ENCODE peak calls at places on chromosomes 1 and 21, in six cellular contexts. One of them, this sample, is unnamed.

GRCh38 chr1:245585252-245585959 is 430.6 kb downstream of the KIF26B start:
- DNase-seq in body of pancreas: no peak
- DNase-seq in adrenal gland: no peak
- DNase-seq in H1: no peak
- DNase-seq in K562: no peak
- DNase-seq in sigmoid colon: no peak
- DNase-seq in this sample: no peak

GRCh38 chr1:209651148-209651547 is 1.1 kb downstream of the LAMB3 start:
- DNase-seq in body of pancreas: peak; percentile 73
- DNase-seq in adrenal gland: peak; percentile 88
- DNase-seq in H1: no peak
- DNase-seq in K562: peak; percentile 80
- DNase-seq in sigmoid colon: no peak
- DNase-seq in this sample: peak; percentile 84

GRCh38 chr21:45877160-45877438 is 104.5 kb upstream of the COL6A1 start:
- DNase-seq in body of pancreas: no peak
- DNase-seq in adrenal gland: no peak
- DNase-seq in H1: no peak
- DNase-seq in K562: no peak
- DNase-seq in sigmoid colon: no peak
- DNase-seq in this sample: no peak

GRCh38 chr1:175319912-175320230 is 127.3 kb upstream of the KIAA0040 start:
- DNase-seq in body of pancreas: no peak
- DNase-seq in adrenal gland: no peak
- DNase-seq in H1: no peak
- DNase-seq in K562: no peak
- DNase-seq in sigmoid colon: no peak
- DNase-seq in this sample: no peak

GRCh38 chr1:85461216-85461945 is 3.6 kb downstream of the DDAH1 start:
- DNase-seq in body of pancreas: no peak
- DNase-seq in adrenal gland: no peak
- DNase-seq in H1: no peak
- DNase-seq in K562: no peak
- DNase-seq in sigmoid colon: no peak
- DNase-seq in this sample: no peak

GRCh38 chr21:42317826-42318746 is 2.9 kb upstream of the TFF3 start:
- DNase-seq in body of pancreas: no peak
- DNase-seq in adrenal gland: no peak
- DNase-seq in H1: no peak
- DNase-seq in K562: no peak
- DNase-seq in sigmoid colon: peak; percentile 45
- DNase-seq in this sample: peak; percentile 73

GRCh38 chr1:119414950-119415349 is at the start of gene HSD3B2:
- DNase-seq in body of pancreas: no peak
- DNase-seq in adrenal gland: no peak
- DNase-seq in H1: no peak
- DNase-seq in K562: no peak
- DNase-seq in sigmoid colon: no peak
- DNase-seq in this sample: no peak

GRCh38 chr1:42927920-42928505 is 30.7 kb downstream of the SLC2A1 start:
- DNase-seq in body of pancreas: no peak
- DNase-seq in adrenal gland: no peak
- DNase-seq in H1: no peak
- DNase-seq in K562: no peak
- DNase-seq in sigmoid colon: no peak
- DNase-seq in this sample: no peak

GRCh38 chr1:8152731-8153702 is 126.9 kb upstream of the ERRFI1 start:
- DNase-seq in body of pancreas: no peak
- DNase-seq in adrenal gland: no peak
- DNase-seq in H1: no peak
- DNase-seq in K562: no peak
- DNase-seq in sigmoid colon: no peak
- DNase-seq in this sample: no peak

GRCh38 chr21:25512095-25513086 is 94.9 kb downstream of the MRPL39 start:
- DNase-seq in body of pancreas: no peak
- DNase-seq in adrenal gland: no peak
- DNase-seq in H1: no peak
- DNase-seq in K562: no peak
- DNase-seq in sigmoid colon: no peak
- DNase-seq in this sample: no peak

GRCh38 chr1:215023151-215023832 is 59.2 kb upstream of the KCNK2 start:
- DNase-seq in body of pancreas: no peak
- DNase-seq in adrenal gland: no peak
- DNase-seq in H1: no peak
- DNase-seq in K562: no peak
- DNase-seq in sigmoid colon: no peak
- DNase-seq in this sample: no peak

GRCh38 chr1:12177156-12177998 is 10.6 kb downstream of the TNFRSF1B start:
- DNase-seq in body of pancreas: no peak
- DNase-seq in adrenal gland: no peak
- DNase-seq in H1: no peak
- DNase-seq in K562: no peak
- DNase-seq in sigmoid colon: no peak
- DNase-seq in this sample: no peak

GRCh38 chr1:37479255-37480124 is 5.1 kb downstream of the ZC3H12A start:
- DNase-seq in body of pancreas: peak; percentile 92
- DNase-seq in adrenal gland: peak; percentile 88
- DNase-seq in H1: no peak
- DNase-seq in K562: peak; percentile 97
- DNase-seq in sigmoid colon: peak; percentile 93
- DNase-seq in this sample: peak; percentile 95

GRCh38 chr1:229885568-229886495 is 181.2 kb upstream of the GALNT2 start:
- DNase-seq in body of pancreas: no peak
- DNase-seq in adrenal gland: no peak
- DNase-seq in H1: no peak
- DNase-seq in K562: no peak
- DNase-seq in sigmoid colon: no peak
- DNase-seq in this sample: no peak

GRCh38 chr1:119626841-119627240 is 21.2 kb downstream of the ZNF697 start:
- DNase-seq in body of pancreas: no peak
- DNase-seq in adrenal gland: no peak
- DNase-seq in H1: no peak
- DNase-seq in K562: no peak
- DNase-seq in sigmoid colon: peak; percentile 69
- DNase-seq in this sample: no peak

GRCh38 chr1:36080236-36080635 is 3.7 kb upstream of the TEKT2 start:
- DNase-seq in body of pancreas: no peak
- DNase-seq in adrenal gland: no peak
- DNase-seq in H1: no peak
- DNase-seq in K562: no peak
- DNase-seq in sigmoid colon: no peak
- DNase-seq in this sample: no peak

GRCh38 chr1:36080801-36081200 is 3.1 kb upstream of the TEKT2 start:
- DNase-seq in body of pancreas: no peak
- DNase-seq in adrenal gland: no peak
- DNase-seq in H1: no peak
- DNase-seq in K562: no peak
- DNase-seq in sigmoid colon: no peak
- DNase-seq in this sample: no peak

GRCh38 chr1:36081926-36082485 is 1.9 kb upstream of the TEKT2 start:
- DNase-seq in body of pancreas: no peak
- DNase-seq in adrenal gland: no peak
- DNase-seq in H1: no peak
- DNase-seq in K562: peak; percentile 25
- DNase-seq in sigmoid colon: no peak
- DNase-seq in this sample: no peak

DNA sequence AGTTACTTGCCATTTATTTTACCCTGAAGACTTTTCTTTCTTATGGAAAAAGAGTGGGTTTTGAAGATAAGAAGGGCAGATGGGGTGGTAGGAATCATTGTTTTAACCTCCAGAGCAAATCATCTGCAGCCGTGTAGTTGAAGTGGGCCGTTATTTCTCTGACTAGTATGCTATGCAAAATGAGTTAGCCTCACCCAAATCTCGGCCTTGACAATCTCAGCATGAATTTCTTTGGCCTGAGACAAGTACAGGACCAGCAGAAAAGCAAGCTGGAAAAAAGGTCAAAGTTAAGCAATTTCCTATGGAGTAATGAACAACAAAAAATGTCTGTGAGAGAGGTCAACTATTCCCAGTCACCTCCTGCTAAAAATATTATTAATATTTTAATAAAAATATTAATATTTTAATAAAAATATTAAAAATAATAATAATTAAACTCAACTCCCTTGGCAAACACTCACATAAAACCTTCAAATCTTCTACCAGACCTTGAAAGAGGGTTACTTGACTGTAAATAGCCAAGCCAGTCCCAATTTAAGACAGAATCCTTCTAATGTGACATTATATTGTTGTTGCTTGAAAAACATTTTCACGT is 6.8 kb upstream of the TEKT2 start:
- DNase-seq in body of pancreas: no peak
- DNase-seq in adrenal gland: no peak
- DNase-seq in H1: no peak
- DNase-seq in K562: no peak
- DNase-seq in sigmoid colon: no peak
- DNase-seq in this sample: no peak
- H3K4me1 ChIP-seq in body of pancreas: no peaks in the 10 kb centered on the region
- H3K4me1 ChIP-seq in adrenal gland: no peaks in the 10 kb centered on the region
- H3K4me1 ChIP-seq in H1: no peaks in the 10 kb centered on the region
- H3K4me1 ChIP-seq in K562: no peaks in the 10 kb centered on the region
- H3K4me1 ChIP-seq in sigmoid colon: no peaks in the 10 kb centered on the region
- H3K4me1 ChIP-seq in this sample: no peaks in the 10 kb centered on the region

GRCh38 chr1:17439250-17440073 is at the start of gene RCC2:
- DNase-seq in body of pancreas: peak; percentile 71
- DNase-seq in adrenal gland: peak; percentile 73
- DNase-seq in H1: no peak
- DNase-seq in K562: peak; percentile 92
- DNase-seq in sigmoid colon: peak; percentile 81
- DNase-seq in this sample: no peak
- TF ChIP-seq POLR2A in body of pancreas: no peak
- TF ChIP-seq POLR2A in adrenal gland: peak; percentile 44
- TF ChIP-seq POLR2A in H1: no peak
- TF ChIP-seq POLR2A in K562: peak; percentile 88
- TF ChIP-seq POLR2A in sigmoid colon: no peak
- TF ChIP-seq POLR2A in this sample: no peak

GRCh38 chr1:151286619-151287340 is 4.7 kb downstream of the ZNF687 start:
- DNase-seq in body of pancreas: no peak
- DNase-seq in adrenal gland: no peak
- DNase-seq in H1: no peak
- DNase-seq in K562: no peak
- DNase-seq in sigmoid colon: no peak
- DNase-seq in this sample: no peak
- H3K4me1 ChIP-seq in body of pancreas: peaks cover 22% of the 10 kb centered on the region
- H3K4me1 ChIP-seq in adrenal gland: peaks cover 10% of the 10 kb centered on the region
- H3K4me1 ChIP-seq in H1: peaks cover 6% of the 10 kb centered on the region
- H3K4me1 ChIP-seq in K562: peaks cover 15% of the 10 kb centered on the region
- H3K4me1 ChIP-seq in sigmoid colon: peaks cover 15% of the 10 kb centered on the region
- H3K4me1 ChIP-seq in this sample: peaks cover 18% of the 10 kb centered on the region

DNA sequence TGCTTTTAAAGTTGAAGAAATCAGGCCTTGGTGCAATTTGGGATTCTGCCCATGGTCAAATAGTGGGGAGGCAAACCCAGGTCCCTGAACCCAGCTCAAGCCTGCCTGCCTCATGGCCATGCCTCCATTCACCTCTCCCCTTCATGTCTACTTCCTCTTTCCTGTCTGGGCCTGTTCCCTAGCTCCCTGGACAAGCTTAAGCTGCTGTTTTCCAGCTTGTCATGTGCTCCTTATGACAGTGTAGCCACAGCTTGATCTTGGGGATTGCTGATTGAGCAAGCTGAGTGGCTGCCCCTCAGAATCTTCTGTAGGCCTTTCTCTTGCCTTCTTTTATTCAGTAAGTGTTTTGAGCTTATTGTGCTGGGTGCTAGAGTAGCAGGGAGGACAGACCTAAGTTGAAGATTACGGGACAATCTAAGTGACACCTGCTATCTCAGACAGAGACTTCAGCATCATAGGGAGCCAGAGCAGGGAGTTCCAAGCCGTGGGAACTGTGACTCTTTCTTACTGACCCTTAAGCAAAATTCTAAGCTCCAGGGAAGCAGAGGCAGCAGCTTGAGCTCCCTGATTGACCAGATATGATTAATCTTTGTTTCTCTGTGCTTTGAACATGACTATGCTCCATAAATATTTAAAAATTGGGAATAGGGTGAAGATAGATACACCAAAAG is 520 bp upstream of the MR1 start:
- DNase-seq in body of pancreas: peak; percentile 20
- DNase-seq in adrenal gland: peak; percentile 40
- DNase-seq in H1: no peak
- DNase-seq in K562: peak; percentile 48
- DNase-seq in sigmoid colon: peak; percentile 81
- DNase-seq in this sample: no peak
- TF ChIP-seq POLR2A in body of pancreas: no peak
- TF ChIP-seq POLR2A in adrenal gland: no peak
- TF ChIP-seq POLR2A in H1: no peak
- TF ChIP-seq POLR2A in K562: no peak
- TF ChIP-seq POLR2A in sigmoid colon: no peak
- TF ChIP-seq POLR2A in this sample: no peak

This sample was measured in suprapubic skin.